ENCODE peak calls at places on chromosomes 13 and 19, in four cellular contexts. R is CD8-positive, alpha-beta T cell; O is retinal pigment epithelial cell; N is fibroblast of pulmonary artery. D is an unnamed sample.
A peak's percentile ranks its signal among the peaks of the same experiment; 100 is the strongest.

GRCh38 chr19:41350735-41351338 is 2.9 kb downstream of the TGFB1 start:
- DNase-seq in R (no peak), O (no peak), N (no peak), D (no peak)

GRCh38 chr19:12726988-12727316 is 3.2 kb upstream of the TNPO2 start:
- DNase-seq in R (no peak), O (no peak), N (no peak), D (no peak)

GRCh38 chr19:40370997-40371801 is 18.8 kb downstream of the HIPK4 start:
- DNase-seq in R (no peak), O (no peak), N (no peak), D (no peak)

GRCh38 chr13:98401936-98402335 is 175.0 kb downstream of the STK24 start:
- DNase-seq in R (no peak), O (no peak), N (no peak), D (no peak)

GRCh38 chr19:52748336-52748950 is 13.6 kb upstream of the ZNF611 start:
- DNase-seq in R (peak; percentile 33), O (no peak), N (peak; percentile 61), D (no peak)

GRCh38 chr19:42032428-42032827 is 37.6 kb downstream of the GRIK5 start:
- DNase-seq in R (no peak), O (no peak), N (no peak), D (no peak)

GRCh38 chr19:53867225-53868090 is at the start of gene MYADM:
- DNase-seq in R (peak; percentile 100), O (peak; percentile 92), N (peak; percentile 99), D (peak; percentile 48)

GRCh38 chr19:18204394-18205179 is 745 bp upstream of the RAB3A start:
- DNase-seq in R (peak; percentile 32), O (no peak), N (no peak), D (no peak)

GRCh38 chr19:7691497-7691896 is 10.4 kb downstream of the FCER2 start:
- DNase-seq in R (peak; percentile 40), O (no peak), N (no peak), D (no peak)

GRCh38 chr19:3538965-3539742 is at the start of gene TEKTIP1:
- DNase-seq in R (no peak), O (no peak), N (no peak), D (no peak)

GRCh38 chr13:75946746-75947397 is 310.7 kb downstream of the LMO7 start:
- DNase-seq in R (no peak), O (no peak), N (no peak), D (no peak)

GRCh38 chr19:1471514-1472107 is 7.4 kb downstream of the C19orf25 start:
- DNase-seq in R (no peak), O (no peak), N (no peak), D (no peak)

GRCh38 chr13:44759222-44759721 is 183.1 kb upstream of the TSC22D1 start:
- DNase-seq in R (no peak), O (no peak), N (no peak), D (no peak)

GRCh38 chr13:51747438-51748434 is 56.2 kb downstream of the DHRS12 start:
- DNase-seq in R (no peak), O (no peak), N (no peak), D (no peak)

GRCh38 chr13:28138756-28139470 is 568 bp downstream of the PAN3 start:
- DNase-seq in R (peak; percentile 93), O (peak; percentile 71), N (peak; percentile 96), D (no peak)

GRCh38 chr19:7641288-7642276 is 4.7 kb downstream of the STXBP2 start:
- DNase-seq in R (no peak), O (no peak), N (no peak), D (no peak)

GRCh38 chr13:76992548-76993001 is 694 bp downstream of the CLN5 start:
- DNase-seq in R (peak; percentile 31), O (no peak), N (peak; percentile 27), D (no peak)

GRCh38 chr19:6378036-6378435 is 2.3 kb upstream of the PSPN start:
- DNase-seq in R (no peak), O (peak; percentile 78), N (peak; percentile 21), D (no peak)

GRCh38 chr19:41521860-41522555 is 54.0 kb upstream of the CEACAM21 start:
- DNase-seq in R (peak; percentile 49), O (no peak), N (no peak), D (no peak)

GRCh38 chr13:108003626-108004025 is 211.7 kb downstream of the LIG4 start:
- DNase-seq in R (no peak), O (no peak), N (no peak), D (peak; percentile 13)

GRCh38 chr19:18321729-18322091 is 1.2 kb downstream of the LSM4 start:
- DNase-seq in R (no peak), O (no peak), N (peak; percentile 29), D (no peak)

GRCh38 chr13:99327761-99328160 is 20.6 kb upstream of the GPR183 start:
- DNase-seq in R (no peak), O (no peak), N (no peak), D (no peak)

GRCh38 chr19:4034048-4035017 is 26.8 kb downstream of the PIAS4 start:
- DNase-seq in R (no peak), O (no peak), N (no peak), D (no peak)

GRCh38 chr19:37413243-37414084 is 42.6 kb downstream of the ZNF527 start:
- DNase-seq in R (no peak), O (no peak), N (peak; percentile 10), D (no peak)

GRCh38 chr13:39040206-39040605 is 1.9 kb downstream of the NHLRC3 start:
- DNase-seq in R (no peak), O (no peak), N (peak; percentile 28), D (no peak)

GRCh38 chr19:34082289-34083077 is 89.8 kb upstream of the LSM14A start:
- DNase-seq in R (no peak), O (no peak), N (no peak), D (no peak)

GRCh38 chr19:802888-803561 is 5.8 kb downstream of the PTBP1 start:
- DNase-seq in R (no peak), O (no peak), N (no peak), D (no peak)

GRCh38 chr13:80305737-80306136 is 35.2 kb downstream of the SPRY2 start:
- DNase-seq in R (no peak), O (no peak), N (no peak), D (no peak)

GRCh38 chr13:94416454-94417080 is 62.9 kb downstream of the DCT start:
- DNase-seq in R (no peak), O (peak; percentile 28), N (peak; percentile 35), D (no peak)

GRCh38 chr13:40402931-40403412 is 263.5 kb downstream of the FOXO1 start:
- DNase-seq in R (no peak), O (peak; percentile 76), N (peak; percentile 90), D (no peak)

GRCh38 chr13:52070929-52071523 is 46.5 kb downstream of the UTP14C start:
- DNase-seq in R (peak; percentile 25), O (no peak), N (peak; percentile 58), D (no peak)

GRCh38 chr13:86425127-86425526 is 625.9 kb upstream of the SLITRK6 start:
- DNase-seq in R (no peak), O (no peak), N (no peak), D (no peak)

DNA sequence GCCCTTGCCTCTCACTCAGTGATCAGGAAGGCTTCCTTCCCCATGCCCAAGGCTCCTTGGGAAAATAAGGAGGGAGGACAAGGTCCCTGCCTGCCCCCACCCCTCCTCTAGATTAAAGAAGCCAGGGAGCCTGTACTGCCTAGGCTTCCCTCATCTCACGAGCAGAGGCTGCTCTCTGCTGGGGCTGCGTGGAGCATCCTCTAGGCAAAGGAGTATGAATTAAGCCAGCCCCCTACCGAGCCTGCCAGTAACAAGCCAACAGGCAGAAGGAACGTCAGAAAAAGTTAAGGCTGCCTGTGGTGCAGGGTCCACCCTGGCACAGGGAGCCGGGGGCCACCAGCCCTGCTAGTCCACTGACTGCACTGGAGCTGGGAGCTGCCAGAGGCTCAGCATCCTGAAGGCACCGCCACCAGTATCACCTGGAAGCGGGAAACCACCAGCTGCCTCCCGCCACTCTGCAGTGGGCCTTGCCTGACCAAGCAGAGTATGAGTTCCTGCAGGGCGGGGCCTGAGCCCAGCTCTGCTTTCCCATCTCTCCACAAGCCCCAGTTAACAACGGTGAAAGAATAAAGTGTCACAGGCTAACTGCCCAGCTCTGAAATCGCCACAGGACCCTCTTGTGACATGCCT is 6.8 kb downstream of the NAPA start:
- DNase-seq in R (no peak), O (no peak), N (no peak), D (no peak)
- TF ChIP-seq CTCF in R (no peak), O (no peak), N (no peak), D (peak; percentile 9)

DNA sequence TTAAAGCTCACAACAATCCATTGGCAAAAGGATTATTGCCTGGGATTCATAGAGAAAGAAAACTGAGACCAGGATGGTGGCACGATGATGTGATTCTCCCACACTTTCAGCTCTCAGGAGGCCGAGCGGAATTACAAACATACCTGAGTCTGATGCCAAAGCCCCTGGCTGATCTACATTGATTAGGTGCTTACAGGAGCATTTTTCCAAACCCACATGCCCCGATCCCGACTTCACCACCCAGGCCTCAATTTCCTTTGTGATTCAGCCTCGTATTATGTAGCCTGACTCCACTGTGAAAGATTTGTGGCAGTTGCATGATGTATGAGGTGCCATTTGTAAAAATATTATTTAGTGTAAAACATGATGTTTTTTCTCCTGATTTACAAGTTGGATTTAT is 118.1 kb downstream of the TSHZ3 start:
- DNase-seq in R (no peak), O (no peak), N (no peak), D (no peak)
- H3K4me3 ChIP-seq in R (no peak overlapping the region), O (no peak overlapping the region), N (no peak overlapping the region), D (no peak overlapping the region)

GRCh38 chr13:33763021-33763420 is 54.9 kb upstream of the RFC3 start:
- DNase-seq in R (no peak), O (no peak), N (peak; percentile 45), D (no peak)

GRCh38 chr13:33757713-33758112 is 60.2 kb upstream of the RFC3 start:
- DNase-seq in R (no peak), O (no peak), N (no peak), D (no peak)

GRCh38 chr13:33764716-33765115 is 53.2 kb upstream of the RFC3 start:
- DNase-seq in R (no peak), O (no peak), N (no peak), D (no peak)

GRCh38 chr13:33758113-33758512 is 59.8 kb upstream of the RFC3 start:
- DNase-seq in R (no peak), O (no peak), N (no peak), D (no peak)

DNA sequence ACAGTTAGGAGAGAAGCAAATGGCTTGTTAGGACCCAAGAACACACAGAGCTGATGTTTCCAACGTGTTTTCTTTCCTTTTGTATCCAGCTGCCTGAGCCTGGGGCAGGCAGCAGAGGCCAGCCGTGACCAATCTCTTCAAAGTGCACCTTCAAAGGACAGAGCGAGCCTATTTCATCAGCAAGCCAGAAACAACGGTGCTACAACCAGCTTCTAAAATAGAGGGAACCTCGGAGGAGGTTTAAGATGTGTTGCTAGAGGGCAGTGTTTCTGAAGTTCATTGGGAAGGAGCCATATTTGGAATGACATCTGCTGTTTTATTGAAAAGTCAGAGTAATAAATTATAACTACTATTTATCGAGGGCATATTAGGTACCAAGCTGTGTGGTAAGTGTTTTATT is 56.2 kb upstream of the RFC3 start:
- DNase-seq in R (no peak), O (no peak), N (no peak), D (peak; percentile 61)
- TF ChIP-seq CTCF in R (no peak), O (peak; percentile 27), N (peak; percentile 4), D (peak; percentile 37)

DNA sequence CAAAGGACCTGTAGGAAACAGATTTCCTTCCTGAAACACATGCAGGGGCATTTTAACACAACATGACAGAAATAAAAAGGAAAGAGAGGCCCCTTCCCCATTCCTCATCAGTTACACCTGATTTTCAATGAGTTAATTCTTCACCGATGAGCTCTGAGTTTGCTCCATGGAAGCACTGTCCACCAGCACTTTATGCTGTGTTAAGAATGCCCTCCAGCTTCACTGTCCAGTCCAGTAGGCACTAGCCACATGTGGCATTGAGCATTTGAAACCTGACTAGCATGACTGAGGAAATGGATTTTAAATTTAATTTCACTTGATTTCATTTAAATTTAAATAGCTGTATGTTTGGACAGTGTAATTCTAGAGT is 217.2 kb upstream of the SLC10A2 start:
- DNase-seq in R (no peak), O (no peak), N (no peak), D (no peak)
- H3K4me3 ChIP-seq in R (no peak overlapping the region), O (no peak overlapping the region), N (no peak overlapping the region), D (no peak overlapping the region)

GRCh38 chr13:102073251-102073650 is 328.6 kb downstream of the FGF14 start:
- DNase-seq in R (no peak), O (peak; percentile 92), N (no peak), D (no peak)
- TF ChIP-seq CTCF in R (no peak), O (no peak), N (no peak), D (no peak)